ENCODE peak calls at places on chromosomes 6 and 20, in four cellular contexts. I is left lung, G is neural progenitor cell, Z is mammary epithelial cell. W is an unnamed sample.
A peak's percentile ranks its signal among the peaks of the same experiment; 100 is the strongest.

GRCh38 chr6:139637766-139638165 is 263.3 kb upstream of the CITED2 start:
- DNase-seq in I (no peak), G (no peak), Z (no peak), W (no peak)

GRCh38 chr6:127069659-127070279 is 48.7 kb upstream of the RSPO3 start:
- DNase-seq in I (no peak), G (peak; percentile 55), Z (peak; percentile 11), W (peak; percentile 52)

GRCh38 chr6:7267521-7268091 is 45.4 kb downstream of the SSR1 start:
- DNase-seq in I (no peak), G (no peak), Z (peak; percentile 99), W (peak; percentile 77)

GRCh38 chr6:158230967-158231550 is 62.9 kb downstream of the GTF2H5 start:
- DNase-seq in I (no peak), G (no peak), Z (no peak), W (no peak)

GRCh38 chr20:53692465-53693067 is 98.9 kb upstream of the ZNF217 start:
- DNase-seq in I (no peak), G (no peak), Z (no peak), W (peak; percentile 26)

GRCh38 chr20:21513881-21514540 is at the start of gene NKX2-2:
- DNase-seq in I (peak; percentile 57), G (peak; percentile 49), Z (no peak), W (peak; percentile 94)

GRCh38 chr20:38878798-38879197 is 47.4 kb upstream of the FAM83D start:
- DNase-seq in I (no peak), G (peak; percentile 79), Z (no peak), W (peak; percentile 34)

GRCh38 chr6:116847234-116847633 is 18.4 kb upstream of the GPRC6A start:
- DNase-seq in I (no peak), G (no peak), Z (peak; percentile 24), W (peak; percentile 50)

GRCh38 chr6:10890151-10890550 is 3.3 kb downstream of the SYCP2L start:
- DNase-seq in I (no peak), G (no peak), Z (no peak), W (no peak)

GRCh38 chr20:58233881-58234528 is 5.6 kb upstream of the ANKRD60 start:
- DNase-seq in I (no peak), G (peak; percentile 72), Z (no peak), W (peak; percentile 53)

GRCh38 chr6:124742971-124743370 is 219.3 kb upstream of the RNF217 start:
- DNase-seq in I (no peak), G (no peak), Z (peak; percentile 80), W (no peak)

GRCh38 chr20:37774143-37774542 is 80.3 kb downstream of the CTNNBL1 start:
- DNase-seq in I (no peak), G (no peak), Z (no peak), W (no peak)

GRCh38 chr6:25229671-25230321 is 49.4 kb upstream of the CARMIL1 start:
- DNase-seq in I (no peak), G (no peak), Z (peak; percentile 34), W (no peak)

GRCh38 chr20:57609086-57609841 is 11.0 kb downstream of the ZBP1 start:
- DNase-seq in I (peak; percentile 59), G (no peak), Z (no peak), W (no peak)

GRCh38 chr6:89162047-89162371 is 16.2 kb downstream of the PM20D2 start:
- DNase-seq in I (no peak), G (no peak), Z (no peak), W (no peak)

GRCh38 chr6:159038914-159039884 is 5.6 kb downstream of the TAGAP start:
- DNase-seq in I (no peak), G (no peak), Z (peak; percentile 94), W (no peak)

GRCh38 chr20:11032611-11033010 is 358.8 kb upstream of the JAG1 start:
- DNase-seq in I (no peak), G (no peak), Z (no peak), W (no peak)

GRCh38 chr20:36624068-36624813 is 18.7 kb downstream of the RAB5IF start:
- DNase-seq in I (no peak), G (no peak), Z (no peak), W (no peak)

GRCh38 chr6:72524011-72524645 is 97.7 kb upstream of the KCNQ5 start:
- DNase-seq in I (no peak), G (no peak), Z (peak; percentile 55), W (no peak)

GRCh38 chr6:37690964-37691735 is 6.5 kb downstream of the MDGA1 start:
- DNase-seq in I (no peak), G (no peak), Z (peak; percentile 31), W (no peak)

GRCh38 chr6:168050225-168050796 is 28.7 kb downstream of the FRMD1 start:
- DNase-seq in I (peak; percentile 60), G (no peak), Z (no peak), W (no peak)

GRCh38 chr6:40733290-40733689 is 146.1 kb upstream of the LRFN2 start:
- DNase-seq in I (no peak), G (no peak), Z (no peak), W (peak; percentile 19)

GRCh38 chr6:16361121-16361520 is 122.7 kb downstream of the GMPR start:
- DNase-seq in I (no peak), G (no peak), Z (no peak), W (no peak)

GRCh38 chr6:4906942-4907300 is 96.9 kb downstream of the RPP40 start:
- DNase-seq in I (no peak), G (no peak), Z (no peak), W (no peak)

GRCh38 chr20:57666106-57666833 is 43.5 kb downstream of the PMEPA1 start:
- DNase-seq in I (peak; percentile 54), G (no peak), Z (no peak), W (no peak)

GRCh38 chr6:90197854-90198496 is 98.7 kb downstream of the BACH2 start:
- DNase-seq in I (no peak), G (peak; percentile 17), Z (peak; percentile 85), W (no peak)

GRCh38 chr6:44043036-44043478 is 84.2 kb downstream of the MRPL14 start:
- DNase-seq in I (no peak), G (no peak), Z (peak; percentile 58), W (no peak)

GRCh38 chr6:142027074-142027473 is 105.7 kb upstream of the GJE1 start:
- DNase-seq in I (no peak), G (no peak), Z (no peak), W (no peak)

GRCh38 chr20:18496042-18496441 is 983 bp downstream of the RBBP9 start:
- DNase-seq in I (no peak), G (peak; percentile 21), Z (peak; percentile 36), W (no peak)

GRCh38 chr6:97456070-97456469 is 173.1 kb upstream of the MMS22L start:
- DNase-seq in I (no peak), G (peak; percentile 49), Z (no peak), W (no peak)

GRCh38 chr6:130298258-130298657 is 67.6 kb upstream of the TMEM200A start:
- DNase-seq in I (no peak), G (no peak), Z (no peak), W (no peak)

GRCh38 chr6:130288065-130288464 is 65.3 kb upstream of the SAMD3 start:
- DNase-seq in I (no peak), G (no peak), Z (no peak), W (no peak)

GRCh38 chr6:130296854-130297253 is 69.0 kb upstream of the TMEM200A start:
- DNase-seq in I (no peak), G (no peak), Z (peak; percentile 23), W (no peak)

DNA sequence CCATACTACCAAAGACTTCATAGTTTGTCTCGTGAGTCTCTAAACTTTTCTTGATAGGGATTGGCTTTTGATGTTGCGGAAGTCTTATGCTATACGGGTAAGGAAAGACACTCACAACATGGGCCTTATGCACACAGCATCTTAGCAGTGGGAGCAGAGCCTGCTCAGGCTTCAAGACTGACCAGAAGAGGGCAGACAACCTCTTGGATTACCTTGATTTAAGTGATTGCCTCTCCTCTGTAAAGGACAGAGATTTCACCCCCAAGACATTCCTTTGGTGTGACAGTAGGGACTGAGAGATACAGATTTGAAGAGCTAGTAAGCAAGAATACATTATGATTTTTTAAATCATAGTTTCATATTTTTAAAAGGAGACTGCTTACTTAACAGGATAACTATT is 71.0 kb upstream of the SAMD3 start:
- DNase-seq in I (no peak), G (peak; percentile 77), Z (peak; percentile 42), W (peak; percentile 61)
- TF ChIP-seq CTCF in I (peak; percentile 35), G (peak; percentile 69), Z (peak; percentile 76), W (peak; percentile 70)

GRCh38 chr6:131053546-131054240 is 9.4 kb downstream of the EPB41L2 start:
- DNase-seq in I (no peak), G (no peak), Z (peak; percentile 89), W (no peak)

GRCh38 chr6:131049515-131050081 is 13.4 kb downstream of the EPB41L2 start:
- DNase-seq in I (no peak), G (no peak), Z (no peak), W (no peak)

GRCh38 chr6:131054392-131055250 is 8.4 kb downstream of the EPB41L2 start:
- DNase-seq in I (no peak), G (no peak), Z (peak; percentile 67), W (no peak)

DNA sequence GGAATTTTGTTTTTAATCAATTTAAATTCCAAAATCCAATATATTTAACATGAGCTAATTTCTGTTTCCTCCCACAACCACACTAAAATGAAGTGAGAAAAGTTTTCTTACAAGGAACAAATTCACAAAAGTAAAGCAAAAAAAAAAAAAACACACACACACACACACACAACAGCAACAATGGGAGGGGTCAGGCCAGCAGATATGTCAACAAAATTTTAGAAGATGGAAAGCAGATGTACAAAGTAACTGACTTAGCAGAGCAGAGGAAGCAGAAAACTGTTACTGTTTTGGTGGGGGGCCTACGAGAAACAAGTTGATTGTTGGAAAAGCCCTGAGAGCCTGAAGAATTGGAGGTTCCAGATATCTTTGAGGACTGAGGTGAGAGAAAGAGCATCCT is 11.7 kb downstream of the EPB41L2 start:
- DNase-seq in I (no peak), G (no peak), Z (no peak), W (no peak)
- H3K9me3 ChIP-seq in I (peaks cover 37% of the 10 kb centered on the region), G (peaks cover 8% of the 10 kb centered on the region), Z (peaks cover 23% of the 10 kb centered on the region), W (peaks cover 28% of the 10 kb centered on the region)

GRCh38 chr20:653590-654426 is 808 bp upstream of the SRXN1 start:
- DNase-seq in I (no peak), G (no peak), Z (no peak), W (no peak)

GRCh38 chr20:650954-651353 is 2.0 kb downstream of the SRXN1 start:
- DNase-seq in I (no peak), G (no peak), Z (no peak), W (no peak)

GRCh38 chr20:653110-653589 is at the start of gene SRXN1:
- DNase-seq in I (peak; percentile 99), G (peak; percentile 96), Z (peak; percentile 93), W (peak; percentile 80)

GRCh38 chr20:651713-652610 is 1.0 kb downstream of the SRXN1 start:
- DNase-seq in I (no peak), G (no peak), Z (no peak), W (no peak)

GRCh38 chr20:652611-653109 is 340 bp downstream of the SRXN1 start:
- DNase-seq in I (no peak), G (no peak), Z (peak; percentile 25), W (no peak)
- H3K4me3 ChIP-seq in I (peak overlapping the region; percentile 87), G (peak overlapping the region; percentile 55), Z (peak overlapping the region; percentile 78), W (peak overlapping the region; percentile 66)

DNA sequence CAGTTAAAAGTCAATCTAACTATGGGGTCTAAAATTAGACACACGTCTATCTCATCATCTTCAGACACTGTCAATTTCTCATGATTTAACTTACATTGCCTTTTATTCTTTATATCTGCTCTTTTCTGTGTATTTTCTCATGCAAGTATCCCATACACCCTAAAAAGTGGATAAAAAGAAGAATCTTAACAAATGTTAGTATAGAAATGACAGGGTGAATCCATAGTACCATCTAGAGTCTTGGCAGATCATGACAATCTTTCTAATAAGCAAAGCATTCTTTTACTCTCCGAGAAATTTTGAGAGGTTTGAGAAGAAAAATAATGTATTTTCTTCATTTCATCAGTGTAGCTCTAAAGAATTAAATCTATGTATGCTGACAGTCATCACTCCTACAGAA is 382.7 kb downstream of the C6orf118 start:
- DNase-seq in I (no peak), G (no peak), Z (no peak), W (no peak)
- TF ChIP-seq CTCF in I (no peak), G (peak; percentile 45), Z (no peak), W (no peak)

W was measured in A673.